ENCODE peak calls at places on chromosomes 2 and 18, in nine cellular contexts. N is epithelial cell of esophagus; F is CD4-positive, alpha-beta T cell; Y is astrocyte; W is GM20000; P is foreskin fibroblast; H is cardiac muscle cell; E is AG09319; C is psoas muscle. M is an unnamed sample.

GRCh38 chr2:200765139-200765951 is 46.4 kb upstream of the BZW1 start:
- DNase-seq in W (no peak), F (no peak), N (peak; percentile 93), H (peak; percentile 88), P (peak; percentile 93), E (no peak), C (peak; percentile 34), Y (peak; percentile 96), M (no peak)

GRCh38 chr2:227655454-227655853 is 11.2 kb upstream of the SCYGR5 start:
- DNase-seq in F (no peak), Y (peak; percentile 87), P (peak; percentile 89), W (no peak), N (peak; percentile 91), C (no peak), H (peak; percentile 90), E (peak; percentile 34), M (no peak)

GRCh38 chr2:226489765-226490164 is 309.9 kb downstream of the IRS1 start:
- DNase-seq in C (no peak), F (no peak), Y (peak; percentile 86), E (no peak), P (peak; percentile 80), N (peak; percentile 87), W (peak; percentile 3), H (peak; percentile 73), M (no peak)

GRCh38 chr2:16069933-16070647 is 129.7 kb downstream of the MYCN start:
- DNase-seq in E (no peak), W (no peak), N (no peak), Y (no peak), H (no peak), F (no peak), P (no peak), C (no peak), M (no peak)

GRCh38 chr2:222969491-222969890 is 82.5 kb upstream of the KCNE4 start:
- DNase-seq in Y (peak; percentile 50), E (peak; percentile 41), N (peak; percentile 47), W (no peak), H (peak; percentile 86), F (no peak), C (no peak), P (peak; percentile 58), M (no peak)

GRCh38 chr2:219664958-219665357 is 37.5 kb downstream of the SLC4A3 start:
- DNase-seq in N (no peak), Y (peak; percentile 30), H (peak; percentile 92), W (no peak), E (no peak), C (no peak), P (peak; percentile 54), F (no peak), M (no peak)

GRCh38 chr2:119233326-119234020 is 9.8 kb downstream of the STEAP3 start:
- DNase-seq in N (peak; percentile 45), P (no peak), C (peak; percentile 58), W (peak; percentile 68), E (no peak), F (no peak), H (peak; percentile 17), Y (peak; percentile 76), M (no peak)

GRCh38 chr2:21268871-21269224 is 145.1 kb downstream of the TDRD15 start:
- DNase-seq in Y (no peak), C (no peak), P (no peak), W (no peak), E (no peak), F (no peak), H (no peak), N (no peak), M (no peak)

DNA sequence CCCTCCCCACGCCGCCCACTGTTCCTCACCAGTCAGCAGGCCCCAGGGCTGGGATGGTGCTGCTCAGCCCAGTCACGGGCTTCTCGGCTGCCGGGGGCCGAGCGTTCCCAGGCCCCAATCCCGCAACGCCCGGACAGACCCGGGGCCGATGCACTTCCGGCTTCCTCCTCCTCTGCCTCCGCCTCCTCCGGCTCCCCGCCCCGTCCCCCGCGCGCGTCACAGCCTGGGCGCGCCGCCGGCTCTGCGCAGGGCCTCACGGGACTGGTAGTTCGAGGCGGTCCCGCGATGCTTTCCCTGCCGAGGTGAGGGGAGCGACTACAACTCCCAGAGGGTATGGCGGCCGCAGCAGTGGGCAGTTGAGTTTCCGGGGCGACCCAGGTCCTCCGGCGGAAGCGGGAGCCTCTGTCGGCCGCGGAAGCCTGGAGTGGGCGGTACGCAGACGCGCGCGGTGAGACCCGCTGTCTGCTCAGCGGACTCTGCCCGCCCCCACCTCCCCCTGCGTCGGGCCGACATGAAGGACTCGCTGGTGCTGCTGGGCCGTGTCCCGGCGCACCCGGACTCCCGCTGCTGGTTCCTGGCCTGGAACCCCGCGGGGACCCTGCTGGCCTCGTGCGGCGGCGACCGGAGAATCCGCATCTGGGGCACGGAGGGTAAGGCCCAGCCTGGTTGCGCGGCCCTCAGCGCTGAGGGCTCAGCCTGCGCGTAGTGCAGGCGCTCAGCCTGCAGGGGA is at the start of the genes CIAO1 and TMEM127:
- DNase-seq in F (peak; percentile 95), W (peak; percentile 99), Y (peak; percentile 95), H (peak; percentile 99), P (peak; percentile 98), N (peak; percentile 99), C (peak; percentile 98), E (peak; percentile 91), M (peak; percentile 90)
- TF ChIP-seq CTCF in F (no peak), W (no peak), Y (no peak), H (peak; percentile 36), P (peak; percentile 35), N (peak; percentile 44), C (peak; percentile 14), E (peak; percentile 20), M (no peak)

DNA sequence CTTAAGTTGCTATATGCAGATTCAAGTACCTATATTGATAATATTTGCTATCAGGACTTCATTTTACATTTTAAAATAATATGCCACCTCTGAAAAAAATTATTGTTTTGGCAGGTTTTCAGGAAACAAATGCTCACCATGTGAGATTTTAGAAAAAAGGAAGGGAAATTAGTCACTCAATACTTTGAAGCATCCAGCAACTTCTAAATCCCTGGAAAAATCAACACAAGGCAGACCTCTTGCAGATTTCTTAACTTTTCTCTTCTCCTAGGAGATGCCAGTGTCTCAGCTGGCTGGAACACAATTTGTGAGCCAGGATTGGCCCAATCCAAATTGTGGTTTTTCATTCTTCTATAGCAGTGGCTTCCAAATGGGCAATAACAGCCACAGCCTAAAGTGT is 27.9 kb upstream of the THOC1 start:
- DNase-seq in N (no peak), E (no peak), W (no peak), F (no peak), P (no peak), Y (peak; percentile 10), C (no peak), H (peak; percentile 39), M (no peak)
- TF ChIP-seq CTCF in N (no peak), E (no peak), W (no peak), F (no peak), P (no peak), Y (no peak), C (no peak), H (no peak), M (no peak)

DNA sequence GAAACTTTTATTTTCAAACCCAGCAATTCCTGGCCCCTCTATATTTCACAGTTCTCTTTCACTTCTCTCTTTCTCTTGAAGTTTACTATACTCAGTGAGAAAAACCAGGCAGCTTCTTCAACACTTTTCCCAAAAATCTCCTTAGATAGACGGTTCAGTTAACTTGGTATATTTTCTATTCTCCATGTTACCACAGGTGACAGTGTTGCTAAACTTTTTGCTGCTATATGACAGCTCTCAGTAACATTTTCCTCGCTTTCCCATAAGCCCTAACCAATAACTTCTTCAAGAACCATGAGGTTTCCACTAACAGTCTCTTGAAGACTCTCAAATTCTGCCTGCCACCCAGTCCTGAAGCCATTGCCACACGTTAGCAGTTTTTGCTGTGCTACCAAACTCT is 45.8 kb downstream of the CYBRD1 start:
- DNase-seq in E (no peak), H (no peak), F (no peak), N (peak; percentile 9), P (no peak), Y (no peak), C (no peak), W (no peak), M (no peak)
- TF ChIP-seq CTCF in E (no peak), H (no peak), F (no peak), N (no peak), P (no peak), Y (peak; percentile 27), C (no peak), W (no peak), M (no peak)

DNA sequence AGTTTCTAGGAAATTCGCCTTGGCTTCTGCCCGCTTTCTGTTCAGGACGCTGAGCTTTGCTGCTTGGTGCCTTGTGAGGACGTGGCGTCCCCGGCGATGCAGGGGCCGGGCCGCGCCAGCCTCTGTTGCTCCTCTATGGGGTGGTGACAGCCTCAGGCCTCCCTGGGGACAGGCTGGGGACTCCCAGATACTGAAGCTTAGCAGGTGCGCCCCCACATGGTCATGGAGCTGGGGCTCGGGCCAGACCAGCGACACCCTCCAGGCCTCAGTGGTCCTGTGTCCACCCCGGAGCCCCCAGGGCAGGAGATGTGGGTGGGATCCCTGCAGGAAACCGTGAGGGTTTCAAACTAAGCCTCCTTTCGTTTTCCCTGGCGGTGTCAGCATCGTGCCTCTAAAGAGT is 29.2 kb downstream of the KCNG2 start:
- DNase-seq in F (no peak), W (no peak), E (no peak), N (no peak), C (no peak), P (no peak), H (no peak), Y (no peak), M (no peak)
- TF ChIP-seq CTCF in F (no peak), W (peak; percentile 34), E (no peak), N (no peak), C (no peak), P (no peak), H (no peak), Y (no peak), M (no peak)